ENCODE peak calls at places on chromosomes 16 and 17, in ten cellular contexts. B, I, O, H, W, Q, E, C, D and J are unnamed samples.

GRCh38 chr16:81376880-81377279 is 62.1 kb downstream of the GAN start:
- DNase-seq in H (no peak), B (no peak), I (no peak), W (no peak), O (no peak), E (no peak), C (no peak), Q (no peak), D (peak), J (no peak)

GRCh38 chr17:81980752-81981239 is 3.4 kb downstream of the ASPSCR1 start:
- DNase-seq in C (no peak), E (no peak), B (no peak), D (no peak), Q (no peak), I (no peak), W (no peak), H (no peak), O (no peak), J (no peak)

GRCh38 chr17:45147102-45147580 is 1.1 kb upstream of the HEXIM1 start:
- DNase-seq in Q (no peak), C (no peak), H (peak), W (peak), E (peak), D (no peak), O (no peak), I (no peak), B (no peak), J (peak)

GRCh38 chr17:79982986-79983385 is 52.7 kb downstream of the TBC1D16 start:
- DNase-seq in B (no peak), E (no peak), O (no peak), D (no peak), I (no peak), W (no peak), H (no peak), Q (no peak), C (no peak), J (no peak)

GRCh38 chr17:61468263-61468907 is 16.2 kb downstream of the TBX4 start:
- DNase-seq in W (no peak), C (no peak), B (no peak), E (no peak), H (no peak), I (no peak), D (no peak), Q (no peak), O (no peak), J (no peak)

GRCh38 chr17:63519972-63520882 is 2.9 kb upstream of the KCNH6 start:
- DNase-seq in O (peak), C (no peak), W (no peak), D (no peak), I (no peak), H (no peak), B (no peak), E (peak), Q (peak), J (peak)

GRCh38 chr17:78128616-78129384 is at the start of gene TMC6:
- DNase-seq in O (peak), C (no peak), Q (no peak), E (no peak), B (no peak), W (peak), D (peak), H (peak), I (peak), J (peak)

GRCh38 chr16:84607694-84608093 is 10.2 kb downstream of the COTL1 start:
- DNase-seq in W (no peak), B (no peak), D (no peak), C (no peak), H (peak), Q (no peak), O (no peak), I (no peak), E (no peak), J (no peak)

GRCh38 chr17:82424001-82424862 is 5.8 kb upstream of the OGFOD3 start:
- DNase-seq in C (no peak), O (no peak), E (peak), I (no peak), D (peak), H (peak), W (peak), Q (no peak), B (peak), J (peak)

GRCh38 chr16:66226762-66227161 is 139.7 kb upstream of the CDH5 start:
- DNase-seq in H (no peak), O (no peak), B (no peak), D (no peak), E (no peak), Q (no peak), W (peak), C (peak), I (no peak), J (no peak)

GRCh38 chr17:19409509-19409908 is 1.5 kb upstream of the RNF112 start:
- DNase-seq in Q (no peak), I (no peak), O (no peak), D (no peak), C (no peak), H (no peak), E (no peak), B (no peak), W (no peak), J (no peak)

GRCh38 chr16:86039606-86040005 is 140.6 kb downstream of the IRF8 start:
- DNase-seq in B (no peak), D (no peak), W (no peak), C (no peak), Q (no peak), E (no peak), I (no peak), H (no peak), O (no peak), J (no peak)

GRCh38 chr17:75565066-75565465 is 22.5 kb upstream of the MYO15B start:
- DNase-seq in E (no peak), C (no peak), Q (peak), D (no peak), I (no peak), B (no peak), O (no peak), W (no peak), H (no peak), J (no peak)

GRCh38 chr17:3796822-3797170 is 4.2 kb downstream of the ITGAE start:
- DNase-seq in H (no peak), I (no peak), C (no peak), Q (no peak), O (no peak), W (no peak), E (no peak), D (no peak), B (no peak), J (no peak)

GRCh38 chr17:17086585-17086984 is 44.3 kb downstream of the MPRIP start:
- DNase-seq in I (no peak), W (no peak), D (no peak), H (no peak), O (no peak), Q (no peak), C (no peak), B (no peak), E (no peak), J (no peak)

GRCh38 chr17:29149431-29150064 is 30.6 kb downstream of the MYO18A start:
- DNase-seq in Q (no peak), E (no peak), O (no peak), C (no peak), H (no peak), W (no peak), B (peak), D (no peak), I (no peak), J (no peak)

GRCh38 chr17:20095366-20096080 is 86.4 kb downstream of the SPECC1 start:
- DNase-seq in H (no peak), Q (no peak), C (peak), I (no peak), E (peak), W (peak), O (peak), B (peak), D (no peak), J (no peak)

GRCh38 chr17:39617446-39618251 is 9.1 kb upstream of the PPP1R1B start:
- DNase-seq in D (peak), C (peak), Q (peak), E (peak), B (peak), H (peak), W (peak), I (no peak), O (peak), J (peak)

GRCh38 chr17:56810286-56810781 is 23.4 kb downstream of the C17orf67 start:
- DNase-seq in O (no peak), B (no peak), I (no peak), H (no peak), W (peak), C (peak), Q (no peak), D (no peak), E (no peak), J (no peak)

GRCh38 chr16:25256821-25257503 is 683 bp downstream of the ZKSCAN2 start:
- DNase-seq in E (no peak), O (no peak), B (peak), H (peak), Q (no peak), I (no peak), C (no peak), W (no peak), D (no peak), J (no peak)

GRCh38 chr17:80879723-80880649 is 111.7 kb upstream of the CHMP6 start:
- DNase-seq in I (no peak), W (peak), O (no peak), E (no peak), H (no peak), Q (no peak), D (no peak), C (peak), B (no peak), J (no peak)

GRCh38 chr16:84700518-84701277 is 898 bp downstream of the USP10 start:
- DNase-seq in C (no peak), Q (no peak), E (no peak), W (no peak), I (no peak), D (peak), B (peak), O (no peak), H (no peak), J (no peak)

GRCh38 chr17:55117063-55117611 is 147.6 kb upstream of the HLF start:
- DNase-seq in D (no peak), Q (peak), O (no peak), B (no peak), I (no peak), E (no peak), W (no peak), C (no peak), H (no peak), J (no peak)

GRCh38 chr16:23296994-23297393 is 5.1 kb upstream of the SCNN1B start:
- DNase-seq in W (no peak), E (no peak), B (no peak), D (no peak), O (no peak), C (no peak), H (peak), Q (peak), I (peak), J (peak)

GRCh38 chr16:56753410-56753809 is 23.5 kb downstream of the NUP93 start:
- DNase-seq in O (no peak), H (no peak), B (peak), C (no peak), E (no peak), W (no peak), D (no peak), I (no peak), Q (no peak), J (no peak)